ENCODE peak calls at places on chromosomes 4 and X, in four cellular contexts. One of them, this sample, is unnamed.

GRCh38 chr4:145041378-145041777 is 56.6 kb downstream of the ANAPC10 start:
- DNase-seq in pancreas: no peak
- DNase-seq in ascending aorta: no peak
- DNase-seq in heart right ventricle: no peak
- DNase-seq in this sample: peak; percentile 1

GRCh38 chr4:17475481-17475880 is 36.4 kb downstream of the QDPR start:
- DNase-seq in pancreas: no peak
- DNase-seq in ascending aorta: no peak
- DNase-seq in heart right ventricle: no peak
- DNase-seq in this sample: no peak

GRCh38 chrX:136752796-136753195 is 27.9 kb downstream of the ARHGEF6 start:
- DNase-seq in pancreas: no peak
- DNase-seq in ascending aorta: no peak
- DNase-seq in heart right ventricle: no peak
- DNase-seq in this sample: no peak

GRCh38 chrX:41692162-41692749 is 3.5 kb downstream of the GPR34 start:
- DNase-seq in pancreas: no peak
- DNase-seq in ascending aorta: no peak
- DNase-seq in heart right ventricle: peak; percentile 8
- DNase-seq in this sample: no peak

GRCh38 chrX:120023259-120023658 is 54.2 kb downstream of the RHOXF2B start:
- DNase-seq in pancreas: no peak
- DNase-seq in ascending aorta: no peak
- DNase-seq in heart right ventricle: no peak
- DNase-seq in this sample: no peak

GRCh38 chrX:16060252-16060651 is 63.1 kb upstream of the GRPR start:
- DNase-seq in pancreas: no peak
- DNase-seq in ascending aorta: no peak
- DNase-seq in heart right ventricle: no peak
- DNase-seq in this sample: no peak

GRCh38 chr4:57044996-57045395 is 65.2 kb downstream of the IGFBP7 start:
- DNase-seq in pancreas: no peak
- DNase-seq in ascending aorta: no peak
- DNase-seq in heart right ventricle: no peak
- DNase-seq in this sample: no peak

GRCh38 chrX:111352424-111352823 is 59.6 kb downstream of the DCX start:
- DNase-seq in pancreas: peak; percentile 5
- DNase-seq in ascending aorta: no peak
- DNase-seq in heart right ventricle: peak; percentile 40
- DNase-seq in this sample: no peak

GRCh38 chrX:40154853-40155616 is 57.3 kb upstream of the BCOR start:
- DNase-seq in pancreas: peak; percentile 59
- DNase-seq in ascending aorta: peak; percentile 81
- DNase-seq in heart right ventricle: peak; percentile 81
- DNase-seq in this sample: no peak

GRCh38 chrX:39652336-39652735 is 445.4 kb downstream of the BCOR start:
- DNase-seq in pancreas: no peak
- DNase-seq in ascending aorta: no peak
- DNase-seq in heart right ventricle: no peak
- DNase-seq in this sample: no peak

GRCh38 chr4:98778206-98778605 is 119.8 kb upstream of the TSPAN5 start:
- DNase-seq in pancreas: no peak
- DNase-seq in ascending aorta: no peak
- DNase-seq in heart right ventricle: no peak
- DNase-seq in this sample: no peak

GRCh38 chrX:137072396-137072795 is 38.6 kb upstream of the GPR101 start:
- DNase-seq in pancreas: no peak
- DNase-seq in ascending aorta: no peak
- DNase-seq in heart right ventricle: no peak
- DNase-seq in this sample: no peak

GRCh38 chrX:137742846-137743245 is 176.9 kb downstream of the ZIC3 start:
- DNase-seq in pancreas: no peak
- DNase-seq in ascending aorta: no peak
- DNase-seq in heart right ventricle: no peak
- DNase-seq in this sample: no peak

GRCh38 chr4:1615786-1616573 is 68.1 kb downstream of the FAM53A start:
- DNase-seq in pancreas: no peak
- DNase-seq in ascending aorta: no peak
- DNase-seq in heart right ventricle: no peak
- DNase-seq in this sample: no peak

GRCh38 chr4:5711479-5712184 is 631 bp downstream of the EVC start:
- DNase-seq in pancreas: no peak
- DNase-seq in ascending aorta: peak; percentile 69
- DNase-seq in heart right ventricle: no peak
- DNase-seq in this sample: no peak

GRCh38 chr4:101256222-101256621 is 91.1 kb downstream of the PPP3CA start:
- DNase-seq in pancreas: no peak
- DNase-seq in ascending aorta: no peak
- DNase-seq in heart right ventricle: no peak
- DNase-seq in this sample: no peak

GRCh38 chr4:54661686-54662085 is 3.9 kb downstream of the KIT start:
- DNase-seq in pancreas: no peak
- DNase-seq in ascending aorta: no peak
- DNase-seq in heart right ventricle: no peak
- DNase-seq in this sample: no peak

DNA sequence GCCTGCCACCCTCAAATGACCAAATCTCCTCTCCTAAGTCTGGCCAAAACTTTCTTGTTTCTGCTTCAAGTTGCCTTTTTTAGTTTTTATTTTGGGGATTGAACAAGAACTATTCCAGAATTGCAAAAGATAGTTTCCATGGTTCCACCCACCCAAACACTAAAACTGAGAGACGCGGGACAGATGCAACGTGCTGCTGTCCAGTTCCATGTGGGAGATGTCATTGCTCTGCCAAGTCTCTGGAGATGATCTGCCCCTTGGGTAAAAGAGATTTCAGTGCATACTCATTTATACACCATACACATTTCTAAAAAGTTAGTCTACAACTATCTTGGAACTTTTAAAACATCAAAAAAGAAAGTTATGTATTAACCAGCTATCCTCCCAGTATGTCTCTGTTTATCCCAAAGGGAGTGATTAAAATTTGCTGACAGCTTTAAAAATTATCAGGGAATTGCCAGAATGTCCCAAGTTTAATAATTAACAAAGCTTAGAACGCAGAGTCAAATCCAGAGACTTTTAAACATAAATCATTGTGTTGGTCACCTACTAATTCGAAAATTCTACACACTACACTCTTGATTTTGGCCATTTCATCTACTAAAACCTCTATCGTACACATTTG is 3.2 kb downstream of the MAOB start:
- DNase-seq in pancreas: no peak
- DNase-seq in ascending aorta: no peak
- DNase-seq in heart right ventricle: no peak
- DNase-seq in this sample: no peak
- H3K27ac ChIP-seq in pancreas: no peak overlapping the region
- H3K27ac ChIP-seq in ascending aorta: peak overlapping the region; percentile 38
- H3K27ac ChIP-seq in heart right ventricle: no peak overlapping the region
- H3K27ac ChIP-seq in this sample: no peak overlapping the region

GRCh38 chr4:70895405-70895804 is 6.8 kb upstream of the MOB1B start:
- DNase-seq in pancreas: no peak
- DNase-seq in ascending aorta: no peak
- DNase-seq in heart right ventricle: peak; percentile 42
- DNase-seq in this sample: no peak
- H3K27ac ChIP-seq in pancreas: peak overlapping the region; percentile 2
- H3K27ac ChIP-seq in ascending aorta: no peak overlapping the region
- H3K27ac ChIP-seq in heart right ventricle: no peak overlapping the region
- H3K27ac ChIP-seq in this sample: peak overlapping the region; percentile 74

GRCh38 chr4:15035152-15035551 is 32.9 kb downstream of the CPEB2 start:
- DNase-seq in pancreas: no peak
- DNase-seq in ascending aorta: no peak
- DNase-seq in heart right ventricle: no peak
- DNase-seq in this sample: no peak
- H3K27ac ChIP-seq in pancreas: peak overlapping the region; percentile 19
- H3K27ac ChIP-seq in ascending aorta: peak overlapping the region; percentile 75
- H3K27ac ChIP-seq in heart right ventricle: peak overlapping the region; percentile 6
- H3K27ac ChIP-seq in this sample: peak overlapping the region; percentile 8

GRCh38 chrX:97622111-97622510 is 738.4 kb downstream of the RPA4 start:
- DNase-seq in pancreas: no peak
- DNase-seq in ascending aorta: no peak
- DNase-seq in heart right ventricle: no peak
- DNase-seq in this sample: no peak

DNA sequence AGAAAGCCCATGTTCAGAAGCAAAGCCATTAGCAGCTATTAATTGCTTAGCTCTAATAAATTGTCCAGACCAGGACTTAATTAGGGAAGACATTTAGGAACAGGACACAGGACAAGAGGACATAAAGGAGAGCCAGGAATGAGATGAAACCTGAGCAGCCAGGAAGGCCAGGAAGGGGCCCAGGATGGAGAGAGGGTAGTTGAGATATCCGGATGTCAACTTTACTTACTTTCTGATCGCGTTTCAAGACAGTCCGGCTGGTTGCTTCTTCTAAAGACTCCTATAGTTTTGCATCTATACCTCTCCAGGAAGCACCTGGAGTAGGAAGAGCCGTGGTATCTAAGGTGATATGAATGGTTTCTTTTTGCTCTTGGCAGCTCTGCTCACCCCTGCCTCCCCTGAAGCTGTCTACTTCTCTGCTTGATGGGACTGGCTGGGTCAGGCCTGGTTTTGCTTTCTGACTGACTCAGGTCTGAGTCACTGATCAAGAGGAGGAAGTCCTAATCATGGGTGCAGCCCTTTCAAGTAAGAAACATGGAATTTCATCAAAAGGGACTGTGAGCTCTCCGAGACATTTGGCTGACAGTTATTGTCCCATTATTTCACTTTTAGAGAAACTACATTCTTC is 733.3 kb downstream of the RPA4 start:
- DNase-seq in pancreas: no peak
- DNase-seq in ascending aorta: no peak
- DNase-seq in heart right ventricle: no peak
- DNase-seq in this sample: no peak
- H3K27ac ChIP-seq in pancreas: no peak overlapping the region
- H3K27ac ChIP-seq in ascending aorta: no peak overlapping the region
- H3K27ac ChIP-seq in heart right ventricle: no peak overlapping the region
- H3K27ac ChIP-seq in this sample: no peak overlapping the region

GRCh38 chrX:106612403-106612789 is 618 bp downstream of the RADX start:
- DNase-seq in pancreas: no peak
- DNase-seq in ascending aorta: no peak
- DNase-seq in heart right ventricle: no peak
- DNase-seq in this sample: no peak
- H3K27ac ChIP-seq in pancreas: no peak overlapping the region
- H3K27ac ChIP-seq in ascending aorta: no peak overlapping the region
- H3K27ac ChIP-seq in heart right ventricle: no peak overlapping the region
- H3K27ac ChIP-seq in this sample: no peak overlapping the region

This sample was measured in caudate nucleus.